ENCODE peak calls at places on chromosomes 16 and 17, in nine cellular contexts. F is omental fat pad, T is lower leg skin, U is mucosa of descending colon, P is heart right ventricle, D is pancreas, N is natural killer cell, M is GM23338, E is ascending aorta. A is an unnamed sample.
A peak's percentile ranks its signal among the peaks of the same experiment; 100 is the strongest.

GRCh38 chr17:75854111-75854748 is 905 bp downstream of the WBP2 start:
- DNase-seq in F (no peak), T (no peak), U (no peak), P (no peak), D (no peak), N (no peak), M (no peak), E (no peak), A (no peak)

GRCh38 chr16:919658-920631 is 50.8 kb downstream of the LMF1 start:
- DNase-seq in F (no peak), T (no peak), U (no peak), P (peak; percentile 14), D (no peak), N (no peak), M (no peak), E (no peak), A (no peak)

GRCh38 chr17:42706732-42707131 is 24.4 kb downstream of the CNTNAP1 start:
- DNase-seq in F (no peak), T (no peak), U (no peak), P (no peak), D (no peak), N (no peak), M (no peak), E (no peak), A (no peak)

GRCh38 chr17:75118307-75118706 is 8.5 kb downstream of the ARMC7 start:
- DNase-seq in F (no peak), T (no peak), U (no peak), P (no peak), D (no peak), N (no peak), M (no peak), E (no peak), A (no peak)

GRCh38 chr17:66373944-66374817 is 71.8 kb downstream of the PRKCA start:
- DNase-seq in F (no peak), T (no peak), U (peak; percentile 54), P (peak; percentile 21), D (no peak), N (peak; percentile 46), M (peak; percentile 21), E (no peak), A (no peak)

GRCh38 chr16:7086842-7087616 is 245.6 kb upstream of the RBFOX1 start:
- DNase-seq in F (no peak), T (no peak), U (peak; percentile 36), P (peak; percentile 6), D (peak; percentile 55), N (no peak), M (peak; percentile 41), E (no peak), A (no peak)

GRCh38 chr16:86781046-86781445 is 202.7 kb downstream of the FOXL1 start:
- DNase-seq in F (no peak), T (peak; percentile 70), U (no peak), P (no peak), D (no peak), N (no peak), M (no peak), E (no peak), A (no peak)

GRCh38 chr17:57305918-57306317 is 49.6 kb downstream of the MSI2 start:
- DNase-seq in F (no peak), T (no peak), U (no peak), P (no peak), D (no peak), N (no peak), M (no peak), E (no peak), A (no peak)

GRCh38 chr17:79341529-79341780 is 266.8 kb downstream of the ENGASE start:
- DNase-seq in F (no peak), T (no peak), U (no peak), P (no peak), D (no peak), N (no peak), M (no peak), E (no peak), A (no peak)

GRCh38 chr17:79341816-79342215 is 267.2 kb downstream of the ENGASE start:
- DNase-seq in F (no peak), T (no peak), U (no peak), P (no peak), D (no peak), N (no peak), M (no peak), E (no peak), A (no peak)

GRCh38 chr17:79340286-79340685 is 265.7 kb downstream of the ENGASE start:
- DNase-seq in F (no peak), T (no peak), U (no peak), P (no peak), D (no peak), N (no peak), M (no peak), E (no peak), A (peak; percentile 44)

GRCh38 chr17:79342376-79342775 is 267.8 kb downstream of the ENGASE start:
- DNase-seq in F (no peak), T (no peak), U (no peak), P (no peak), D (no peak), N (no peak), M (no peak), E (no peak), A (no peak)

GRCh38 chr17:79340771-79341528 is 266.3 kb downstream of the ENGASE start:
- DNase-seq in F (no peak), T (no peak), U (no peak), P (no peak), D (no peak), N (no peak), M (no peak), E (no peak), A (peak; percentile 51)
- TF ChIP-seq CTCF in F (no peak), T (no peak), U (no peak), P (no peak), D (no peak), N (no peak), M (no peak), E (no peak), A (no peak)

DNA sequence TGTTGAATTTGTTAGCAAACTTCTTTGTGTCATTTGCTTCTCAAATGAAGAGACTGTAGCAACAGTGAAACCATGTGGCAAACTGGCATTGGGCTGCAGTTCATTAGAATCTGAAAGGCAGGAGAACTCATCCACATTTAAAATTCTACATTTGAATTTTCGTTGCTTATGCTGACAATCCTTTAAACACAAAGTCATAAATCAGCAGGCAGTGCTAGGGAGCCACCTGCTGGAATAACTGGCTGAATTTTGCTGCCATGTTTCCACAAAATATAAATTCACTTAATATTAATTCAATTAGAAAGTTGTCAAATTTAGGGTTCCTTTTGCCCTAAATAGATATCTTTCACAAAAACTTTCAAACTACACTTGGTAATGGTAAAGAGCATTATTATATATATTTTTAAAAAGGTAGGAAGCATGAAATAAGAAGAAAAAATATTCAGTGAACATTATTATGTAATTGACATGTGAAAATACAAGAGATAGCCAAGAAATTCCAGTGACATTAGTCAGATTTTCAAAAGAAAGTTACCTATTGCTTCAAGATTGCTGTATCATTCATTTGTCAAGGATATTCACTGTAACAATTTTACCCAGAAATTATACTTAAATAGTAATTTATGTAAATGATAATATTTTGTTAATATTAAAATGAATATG is 350.1 kb downstream of the KIF2B start:
- DNase-seq in F (no peak), T (no peak), U (no peak), P (no peak), D (no peak), N (no peak), M (peak; percentile 67), E (no peak), A (no peak)
- TF ChIP-seq CTCF in F (no peak), T (no peak), U (no peak), P (no peak), D (no peak), N (no peak), M (peak; percentile 77), E (no peak), A (no peak)

GRCh38 chr17:81927145-81927652 is 336 bp downstream of the MAFG start:
- DNase-seq in F (no peak), T (no peak), U (no peak), P (no peak), D (no peak), N (peak; percentile 35), M (no peak), E (no peak), A (no peak)

GRCh38 chr17:81926451-81927144 is 937 bp downstream of the MAFG start:
- DNase-seq in F (peak; percentile 60), T (peak; percentile 95), U (peak; percentile 89), P (peak; percentile 85), D (peak; percentile 80), N (peak; percentile 45), M (peak; percentile 79), E (peak; percentile 33), A (peak; percentile 71)

GRCh38 chr17:81928497-81929252 is 1.1 kb upstream of the MAFG start:
- DNase-seq in F (no peak), T (no peak), U (peak; percentile 37), P (no peak), D (peak; percentile 63), N (no peak), M (no peak), E (no peak), A (no peak)

GRCh38 chr17:81929253-81930141 is 2.0 kb upstream of the MAFG start:
- DNase-seq in F (no peak), T (no peak), U (peak; percentile 30), P (no peak), D (peak; percentile 58), N (no peak), M (peak; percentile 29), E (no peak), A (no peak)

GRCh38 chr17:81927653-81928496 is at the start of gene MAFG:
- DNase-seq in F (peak; percentile 87), T (peak; percentile 98), U (peak; percentile 92), P (peak; percentile 91), D (peak; percentile 98), N (peak; percentile 92), M (peak; percentile 97), E (peak; percentile 72), A (peak; percentile 93)
- TF ChIP-seq CTCF in F (no peak), T (no peak), U (no peak), P (no peak), D (no peak), N (peak; percentile 45), M (peak; percentile 62), E (peak; percentile 15), A (no peak)

GRCh38 chr17:39110435-39111136 is 40.9 kb downstream of the PLXDC1 start:
- DNase-seq in F (no peak), T (no peak), U (no peak), P (no peak), D (peak; percentile 77), N (no peak), M (peak; percentile 37), E (no peak), A (no peak)

GRCh38 chr17:39105705-39106104 is 45.7 kb downstream of the PLXDC1 start:
- DNase-seq in F (no peak), T (no peak), U (no peak), P (no peak), D (no peak), N (no peak), M (peak; percentile 52), E (no peak), A (no peak)

GRCh38 chr17:39107141-39107540 is 44.3 kb downstream of the PLXDC1 start:
- DNase-seq in F (no peak), T (no peak), U (no peak), P (no peak), D (no peak), N (no peak), M (no peak), E (no peak), A (no peak)

GRCh38 chr17:39108976-39109375 is 42.5 kb downstream of the PLXDC1 start:
- DNase-seq in F (no peak), T (no peak), U (no peak), P (no peak), D (no peak), N (no peak), M (no peak), E (no peak), A (no peak)

DNA sequence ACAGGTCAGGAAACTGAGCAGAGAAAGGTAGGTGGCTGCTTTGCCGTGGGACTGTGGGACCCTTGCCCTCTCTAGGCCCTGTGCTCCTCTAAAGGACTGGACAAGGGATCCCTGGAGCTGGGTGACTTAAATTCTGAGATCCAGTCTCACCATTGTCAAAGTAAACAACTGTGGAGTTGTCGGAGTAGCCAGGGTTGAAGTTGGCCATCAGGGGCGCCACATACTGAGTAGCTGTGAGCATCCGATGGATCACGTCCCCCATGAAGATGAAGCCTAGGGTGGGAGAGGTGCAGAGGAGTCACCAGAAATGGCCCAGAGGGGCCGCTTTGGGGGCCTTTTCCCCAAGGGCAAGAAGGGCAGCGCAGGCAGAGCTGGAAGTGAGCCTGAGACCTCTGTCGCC is 43.5 kb downstream of the PLXDC1 start:
- DNase-seq in F (no peak), T (no peak), U (no peak), P (no peak), D (no peak), N (no peak), M (peak; percentile 51), E (no peak), A (no peak)
- TF ChIP-seq CTCF in F (no peak), T (no peak), U (no peak), P (no peak), D (no peak), N (no peak), M (peak; percentile 47), E (no peak), A (no peak)

A was measured in activated B cell treated with CpG ODN at 0.5 μM for 24 hours.